ENCODE peak calls at places on chromosomes 13 and 19, in eight cellular contexts. One of them, this sample, is unnamed.

GRCh38 chr13:101455863-101456262 is 3.4 kb downstream of the ITGBL1 start:
- DNase-seq in HFFc6: peak; percentile 94
- DNase-seq in CD8-positive, alpha-beta T cell: no peak
- DNase-seq in stimulated activated CD8-positive, alpha-beta memory T cell treated with anti-CD3 and anti-CD28 coated beads, Interleukin-7, amount 100 ng/mL, for 4 hours: no peak
- DNase-seq in SHP77: no peak
- DNase-seq in Ammon's horn: no peak
- DNase-seq in NCI-H1417: no peak
- DNase-seq in neural progenitor cell: no peak
- DNase-seq in this sample: no peak

GRCh38 chr19:7871280-7871529 is 3.0 kb downstream of the PRR36 start:
- DNase-seq in HFFc6: no peak
- DNase-seq in CD8-positive, alpha-beta T cell: no peak
- DNase-seq in stimulated activated CD8-positive, alpha-beta memory T cell treated with anti-CD3 and anti-CD28 coated beads, Interleukin-7, amount 100 ng/mL, for 4 hours: no peak
- DNase-seq in SHP77: no peak
- DNase-seq in Ammon's horn: no peak
- DNase-seq in NCI-H1417: no peak
- DNase-seq in neural progenitor cell: no peak
- DNase-seq in this sample: no peak

GRCh38 chr19:23716792-23717191 is 29.8 kb upstream of the ZNF675 start:
- DNase-seq in HFFc6: no peak
- DNase-seq in CD8-positive, alpha-beta T cell: no peak
- DNase-seq in stimulated activated CD8-positive, alpha-beta memory T cell treated with anti-CD3 and anti-CD28 coated beads, Interleukin-7, amount 100 ng/mL, for 4 hours: no peak
- DNase-seq in SHP77: no peak
- DNase-seq in Ammon's horn: no peak
- DNase-seq in NCI-H1417: no peak
- DNase-seq in neural progenitor cell: no peak
- DNase-seq in this sample: no peak

GRCh38 chr13:78430166-78430791 is 173.1 kb downstream of the POU4F1 start:
- DNase-seq in HFFc6: no peak
- DNase-seq in CD8-positive, alpha-beta T cell: no peak
- DNase-seq in stimulated activated CD8-positive, alpha-beta memory T cell treated with anti-CD3 and anti-CD28 coated beads, Interleukin-7, amount 100 ng/mL, for 4 hours: no peak
- DNase-seq in SHP77: no peak
- DNase-seq in Ammon's horn: no peak
- DNase-seq in NCI-H1417: peak; percentile 34
- DNase-seq in neural progenitor cell: peak; percentile 52
- DNase-seq in this sample: no peak

GRCh38 chr19:48511800-48512503 is at the start of gene LMTK3:
- DNase-seq in HFFc6: no peak
- DNase-seq in CD8-positive, alpha-beta T cell: peak; percentile 75
- DNase-seq in stimulated activated CD8-positive, alpha-beta memory T cell treated with anti-CD3 and anti-CD28 coated beads, Interleukin-7, amount 100 ng/mL, for 4 hours: peak; percentile 68
- DNase-seq in SHP77: peak; percentile 8
- DNase-seq in Ammon's horn: peak; percentile 99
- DNase-seq in NCI-H1417: peak; percentile 68
- DNase-seq in neural progenitor cell: peak; percentile 87
- DNase-seq in this sample: peak; percentile 55

GRCh38 chr13:27353653-27354052 is 70.8 kb upstream of the GTF3A start:
- DNase-seq in HFFc6: no peak
- DNase-seq in CD8-positive, alpha-beta T cell: no peak
- DNase-seq in stimulated activated CD8-positive, alpha-beta memory T cell treated with anti-CD3 and anti-CD28 coated beads, Interleukin-7, amount 100 ng/mL, for 4 hours: no peak
- DNase-seq in SHP77: no peak
- DNase-seq in Ammon's horn: peak; percentile 31
- DNase-seq in NCI-H1417: no peak
- DNase-seq in neural progenitor cell: no peak
- DNase-seq in this sample: no peak

GRCh38 chr13:27783111-27783510 is 9.2 kb upstream of the GSX1 start:
- DNase-seq in HFFc6: peak; percentile 13
- DNase-seq in CD8-positive, alpha-beta T cell: no peak
- DNase-seq in stimulated activated CD8-positive, alpha-beta memory T cell treated with anti-CD3 and anti-CD28 coated beads, Interleukin-7, amount 100 ng/mL, for 4 hours: no peak
- DNase-seq in SHP77: peak; percentile 28
- DNase-seq in Ammon's horn: peak; percentile 38
- DNase-seq in NCI-H1417: no peak
- DNase-seq in neural progenitor cell: peak; percentile 52
- DNase-seq in this sample: no peak

GRCh38 chr13:27500806-27501534 is 50.6 kb upstream of the MTIF3 start:
- DNase-seq in HFFc6: no peak
- DNase-seq in CD8-positive, alpha-beta T cell: no peak
- DNase-seq in stimulated activated CD8-positive, alpha-beta memory T cell treated with anti-CD3 and anti-CD28 coated beads, Interleukin-7, amount 100 ng/mL, for 4 hours: no peak
- DNase-seq in SHP77: no peak
- DNase-seq in Ammon's horn: no peak
- DNase-seq in NCI-H1417: no peak
- DNase-seq in neural progenitor cell: no peak
- DNase-seq in this sample: no peak

GRCh38 chr13:34025746-34026145 is 207.8 kb downstream of the RFC3 start:
- DNase-seq in HFFc6: peak; percentile 69
- DNase-seq in CD8-positive, alpha-beta T cell: no peak
- DNase-seq in stimulated activated CD8-positive, alpha-beta memory T cell treated with anti-CD3 and anti-CD28 coated beads, Interleukin-7, amount 100 ng/mL, for 4 hours: no peak
- DNase-seq in SHP77: no peak
- DNase-seq in Ammon's horn: no peak
- DNase-seq in NCI-H1417: no peak
- DNase-seq in neural progenitor cell: no peak
- DNase-seq in this sample: no peak

GRCh38 chr13:94232161-94232560 is 247.3 kb downstream of the DCT start:
- DNase-seq in HFFc6: no peak
- DNase-seq in CD8-positive, alpha-beta T cell: no peak
- DNase-seq in stimulated activated CD8-positive, alpha-beta memory T cell treated with anti-CD3 and anti-CD28 coated beads, Interleukin-7, amount 100 ng/mL, for 4 hours: no peak
- DNase-seq in SHP77: no peak
- DNase-seq in Ammon's horn: no peak
- DNase-seq in NCI-H1417: no peak
- DNase-seq in neural progenitor cell: no peak
- DNase-seq in this sample: no peak

GRCh38 chr13:49580980-49581680 is 4.2 kb downstream of the RCBTB1 start:
- DNase-seq in HFFc6: no peak
- DNase-seq in CD8-positive, alpha-beta T cell: no peak
- DNase-seq in stimulated activated CD8-positive, alpha-beta memory T cell treated with anti-CD3 and anti-CD28 coated beads, Interleukin-7, amount 100 ng/mL, for 4 hours: no peak
- DNase-seq in SHP77: no peak
- DNase-seq in Ammon's horn: no peak
- DNase-seq in NCI-H1417: no peak
- DNase-seq in neural progenitor cell: no peak
- DNase-seq in this sample: no peak

GRCh38 chr13:79810671-79811070 is 329.7 kb downstream of the NDFIP2 start:
- DNase-seq in HFFc6: peak; percentile 60
- DNase-seq in CD8-positive, alpha-beta T cell: no peak
- DNase-seq in stimulated activated CD8-positive, alpha-beta memory T cell treated with anti-CD3 and anti-CD28 coated beads, Interleukin-7, amount 100 ng/mL, for 4 hours: no peak
- DNase-seq in SHP77: no peak
- DNase-seq in Ammon's horn: no peak
- DNase-seq in NCI-H1417: no peak
- DNase-seq in neural progenitor cell: peak; percentile 29
- DNase-seq in this sample: no peak

GRCh38 chr13:51729853-51730553 is 74.0 kb downstream of the DHRS12 start:
- DNase-seq in HFFc6: peak; percentile 85
- DNase-seq in CD8-positive, alpha-beta T cell: no peak
- DNase-seq in stimulated activated CD8-positive, alpha-beta memory T cell treated with anti-CD3 and anti-CD28 coated beads, Interleukin-7, amount 100 ng/mL, for 4 hours: peak; percentile 6
- DNase-seq in SHP77: no peak
- DNase-seq in Ammon's horn: no peak
- DNase-seq in NCI-H1417: no peak
- DNase-seq in neural progenitor cell: no peak
- DNase-seq in this sample: no peak

GRCh38 chr19:2634228-2634951 is 68.1 kb downstream of the GNG7 start:
- DNase-seq in HFFc6: no peak
- DNase-seq in CD8-positive, alpha-beta T cell: no peak
- DNase-seq in stimulated activated CD8-positive, alpha-beta memory T cell treated with anti-CD3 and anti-CD28 coated beads, Interleukin-7, amount 100 ng/mL, for 4 hours: no peak
- DNase-seq in SHP77: no peak
- DNase-seq in Ammon's horn: no peak
- DNase-seq in NCI-H1417: no peak
- DNase-seq in neural progenitor cell: no peak
- DNase-seq in this sample: peak; percentile 70

GRCh38 chr19:782195-783043 is 14.8 kb upstream of the PTBP1 start:
- DNase-seq in HFFc6: peak; percentile 55
- DNase-seq in CD8-positive, alpha-beta T cell: no peak
- DNase-seq in stimulated activated CD8-positive, alpha-beta memory T cell treated with anti-CD3 and anti-CD28 coated beads, Interleukin-7, amount 100 ng/mL, for 4 hours: no peak
- DNase-seq in SHP77: no peak
- DNase-seq in Ammon's horn: no peak
- DNase-seq in NCI-H1417: no peak
- DNase-seq in neural progenitor cell: peak; percentile 83
- DNase-seq in this sample: no peak

GRCh38 chr13:107348471-107348870 is 780.5 kb upstream of the ARGLU1 start:
- DNase-seq in HFFc6: no peak
- DNase-seq in CD8-positive, alpha-beta T cell: no peak
- DNase-seq in stimulated activated CD8-positive, alpha-beta memory T cell treated with anti-CD3 and anti-CD28 coated beads, Interleukin-7, amount 100 ng/mL, for 4 hours: no peak
- DNase-seq in SHP77: no peak
- DNase-seq in Ammon's horn: no peak
- DNase-seq in NCI-H1417: no peak
- DNase-seq in neural progenitor cell: no peak
- DNase-seq in this sample: no peak

GRCh38 chr13:99265823-99266426 is 7.7 kb upstream of the GPR18 start:
- DNase-seq in HFFc6: peak; percentile 26
- DNase-seq in CD8-positive, alpha-beta T cell: no peak
- DNase-seq in stimulated activated CD8-positive, alpha-beta memory T cell treated with anti-CD3 and anti-CD28 coated beads, Interleukin-7, amount 100 ng/mL, for 4 hours: no peak
- DNase-seq in SHP77: peak; percentile 65
- DNase-seq in Ammon's horn: peak; percentile 64
- DNase-seq in NCI-H1417: peak; percentile 40
- DNase-seq in neural progenitor cell: peak; percentile 56
- DNase-seq in this sample: no peak